ENCODE peak calls at places on chromosome 4, in six cellular contexts. L is heart left ventricle, D is brain microvascular endothelial cell, G is lower leg skin, H is transverse colon, U is GM13976. Q is an unnamed sample.

GRCh38 chr4:5639556-5639955 is 68.8 kb downstream of the EVC2 start:
- DNase-seq in L (no peak), D (no peak), G (peak), H (no peak), U (no peak), Q (no peak)

GRCh38 chr4:141540643-141541042 is 95.7 kb upstream of the IL15 start:
- DNase-seq in L (no peak), D (peak), G (no peak), H (no peak), U (no peak), Q (no peak)

GRCh38 chr4:85774000-85774399 is 299.1 kb downstream of the ARHGAP24 start:
- DNase-seq in L (no peak), D (no peak), G (no peak), H (no peak), U (no peak), Q (no peak)

GRCh38 chr4:87044511-87045369 is 109.9 kb downstream of the AFF1 start:
- DNase-seq in L (peak), D (no peak), G (no peak), H (no peak), U (no peak), Q (no peak)

GRCh38 chr4:82797591-82798081 is 960 bp downstream of the SCD5 start:
- DNase-seq in L (peak), D (no peak), G (no peak), H (peak), U (peak), Q (no peak)

GRCh38 chr4:141102367-141102766 is 30.9 kb downstream of the RNF150 start:
- DNase-seq in L (no peak), D (peak), G (no peak), H (no peak), U (no peak), Q (no peak)

GRCh38 chr4:119490335-119490734 is 138.3 kb downstream of the PDE5A start:
- DNase-seq in L (no peak), D (peak), G (no peak), H (peak), U (no peak), Q (no peak)

GRCh38 chr4:26860922-26861433 is 337 bp downstream of the STIM2 start:
- DNase-seq in L (peak), D (peak), G (peak), H (peak), U (peak), Q (peak)

GRCh38 chr4:1318488-1319213 is 28.4 kb upstream of the UVSSA start:
- DNase-seq in L (no peak), D (no peak), G (no peak), H (no peak), U (no peak), Q (no peak)

GRCh38 chr4:73668806-73669205 is 48.6 kb upstream of the RASSF6 start:
- DNase-seq in L (no peak), D (no peak), G (no peak), H (no peak), U (no peak), Q (no peak)

GRCh38 chr4:147034372-147034771 is 88.7 kb upstream of the TTC29 start:
- DNase-seq in L (no peak), D (peak), G (no peak), H (no peak), U (no peak), Q (no peak)

GRCh38 chr4:154314248-154314647 is 177.4 kb downstream of the DCHS2 start:
- DNase-seq in L (no peak), D (no peak), G (no peak), H (no peak), U (no peak), Q (no peak)

GRCh38 chr4:3304831-3305609 is 12.2 kb downstream of the RGS12 start:
- DNase-seq in L (peak), D (no peak), G (peak), H (no peak), U (no peak), Q (no peak)

GRCh38 chr4:102868153-102868781 is 525 bp upstream of the CISD2 start:
- DNase-seq in L (no peak), D (no peak), G (peak), H (peak), U (no peak), Q (no peak)

GRCh38 chr4:79917246-79917645 is 155.8 kb downstream of the ANTXR2 start:
- DNase-seq in L (peak), D (peak), G (no peak), H (peak), U (no peak), Q (peak)

GRCh38 chr4:78753091-78753490 is 23.1 kb upstream of the BMP2K start:
- DNase-seq in L (no peak), D (no peak), G (no peak), H (no peak), U (no peak), Q (no peak)

GRCh38 chr4:84401669-84402068 is 97.4 kb downstream of the NKX6-1 start:
- DNase-seq in L (no peak), D (no peak), G (no peak), H (no peak), U (no peak), Q (no peak)

DNA sequence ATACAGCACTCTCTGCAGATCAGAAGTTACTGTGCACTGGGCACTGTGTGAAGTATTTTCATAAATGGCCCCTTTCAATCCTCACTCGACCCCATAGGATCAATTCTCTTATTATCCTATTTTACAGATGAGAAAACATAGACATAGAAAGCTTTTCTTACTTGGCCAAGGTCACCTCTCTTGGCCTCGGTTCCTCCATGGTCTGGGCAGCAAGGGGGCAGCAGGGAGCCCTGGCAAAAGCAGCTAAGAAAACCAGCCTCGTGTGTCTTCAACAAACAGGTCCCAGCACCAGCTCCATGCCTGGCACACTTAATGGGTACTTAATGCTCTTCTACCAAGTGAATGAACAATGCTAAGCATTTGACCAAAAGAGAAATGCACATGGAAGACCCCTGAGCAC is 34.4 kb downstream of the BST1 start:
- DNase-seq in L (no peak), D (no peak), G (no peak), H (peak), U (no peak), Q (no peak)
- TF ChIP-seq CTCF in L (no peak), D (peak), G (no peak), H (no peak), U (peak), Q (no peak)

GRCh38 chr4:185660340-185660739 is 125.0 kb upstream of the PDLIM3 start:
- DNase-seq in L (no peak), D (no peak), G (no peak), H (no peak), U (no peak), Q (no peak)

GRCh38 chr4:185654965-185655554 is 119.8 kb upstream of the PDLIM3 start:
- DNase-seq in L (no peak), D (no peak), G (no peak), H (no peak), U (no peak), Q (no peak)

GRCh38 chr4:185657699-185658098 is 122.4 kb upstream of the PDLIM3 start:
- DNase-seq in L (no peak), D (peak), G (no peak), H (no peak), U (no peak), Q (no peak)

GRCh38 chr4:185654311-185654710 is 119.0 kb upstream of the PDLIM3 start:
- DNase-seq in L (no peak), D (no peak), G (no peak), H (no peak), U (no peak), Q (no peak)

GRCh38 chr4:185657191-185657590 is 121.9 kb upstream of the PDLIM3 start:
- DNase-seq in L (no peak), D (no peak), G (no peak), H (no peak), U (no peak), Q (no peak)
- TF ChIP-seq CTCF in L (no peak), D (no peak), G (no peak), H (no peak), U (no peak), Q (no peak)

DNA sequence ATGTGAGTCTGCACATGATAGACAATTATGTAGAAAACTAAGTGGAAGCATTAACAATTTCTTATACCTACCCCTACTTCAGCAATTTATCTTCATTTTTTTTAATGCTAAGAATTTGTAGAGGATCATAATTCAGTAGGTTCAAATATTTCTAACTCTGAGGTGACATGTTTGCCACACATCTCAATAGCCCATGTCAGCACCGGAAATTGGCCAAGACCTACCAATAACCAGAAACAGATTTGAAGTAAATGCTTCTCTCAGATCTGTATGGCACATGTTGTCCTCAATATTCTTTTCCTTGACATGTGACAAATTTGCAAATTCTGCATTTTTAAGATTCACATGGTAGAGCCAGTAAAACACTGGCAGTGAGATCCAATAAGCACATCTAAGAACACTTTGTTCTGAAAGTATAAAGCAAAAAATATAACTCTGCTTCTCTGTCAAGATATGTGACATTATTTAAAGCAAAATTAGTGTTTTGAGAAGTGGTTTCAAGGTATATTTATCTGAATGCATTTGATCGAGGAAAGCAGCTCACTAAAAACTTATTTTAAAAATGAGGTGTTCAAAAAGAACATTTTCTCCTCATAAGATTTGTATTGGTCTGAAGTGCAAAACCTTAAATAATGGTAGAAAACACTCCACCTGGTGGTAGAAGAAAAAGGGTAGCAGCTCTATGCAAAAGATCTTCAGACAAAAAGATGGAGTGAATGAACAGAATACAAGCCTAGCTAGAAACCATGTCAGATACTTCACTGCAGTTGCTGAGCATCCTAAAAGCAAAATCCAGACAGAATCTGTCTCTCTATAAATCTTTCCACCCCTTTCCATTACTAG is 513.9 kb upstream of the FAM241A start:
- DNase-seq in L (no peak), D (no peak), G (no peak), H (no peak), U (no peak), Q (no peak)
- TF ChIP-seq CTCF in L (peak), D (peak), G (no peak), H (peak), U (peak), Q (no peak)

GRCh38 chr4:122652379-122652778 is 31.5 kb upstream of the IL21 start:
- DNase-seq in L (no peak), D (peak), G (no peak), H (peak), U (peak), Q (no peak)
- TF ChIP-seq CTCF in L (peak), D (peak), G (no peak), H (peak), U (peak), Q (no peak)

GRCh38 chr4:185651137-185651677 is 115.9 kb upstream of the PDLIM3 start:
- DNase-seq in L (no peak), D (no peak), G (no peak), H (no peak), U (no peak), Q (no peak)

GRCh38 chr4:185662030-185662778 is 126.9 kb upstream of the PDLIM3 start:
- DNase-seq in L (no peak), D (no peak), G (no peak), H (no peak), U (no peak), Q (no peak)

GRCh38 chr4:185651851-185652250 is 116.5 kb upstream of the PDLIM3 start:
- DNase-seq in L (no peak), D (no peak), G (no peak), H (no peak), U (no peak), Q (no peak)

DNA sequence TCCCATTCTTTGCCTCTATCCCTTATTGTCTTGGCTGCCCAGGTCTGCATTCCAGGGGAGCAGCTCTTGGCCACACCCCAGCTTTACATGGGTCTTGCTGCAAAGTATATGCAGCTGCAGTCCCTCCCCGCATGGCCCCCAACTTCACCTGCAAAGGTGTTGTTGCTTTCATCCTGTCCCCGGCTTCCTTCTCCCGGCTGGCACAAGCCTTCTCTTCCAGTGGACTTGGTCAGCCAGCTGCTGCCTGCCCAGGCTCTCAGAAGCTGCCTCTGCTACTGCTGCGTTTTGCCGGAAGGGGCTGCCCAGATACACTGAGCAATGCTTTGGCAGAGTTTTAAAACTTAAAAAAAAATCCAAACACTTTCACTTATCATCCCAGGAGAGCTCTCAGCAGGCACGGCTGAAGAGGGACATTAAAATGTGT is 121.2 kb upstream of the PDLIM3 start:
- DNase-seq in L (peak), D (peak), G (no peak), H (peak), U (no peak), Q (no peak)
- TF ChIP-seq CTCF in L (peak), D (peak), G (no peak), H (no peak), U (no peak), Q (no peak)

GRCh38 chr4:43776371-43776770 is 672.2 kb downstream of the KCTD8 start:
- DNase-seq in L (no peak), D (no peak), G (no peak), H (no peak), U (no peak), Q (no peak)
- TF ChIP-seq CTCF in L (peak), D (peak), G (no peak), H (no peak), U (no peak), Q (no peak)

GRCh38 chr4:115090483-115091075 is 22.8 kb downstream of the NDST4 start:
- DNase-seq in L (no peak), D (no peak), G (no peak), H (no peak), U (peak), Q (no peak)
- TF ChIP-seq CTCF in L (peak), D (peak), G (no peak), H (peak), U (no peak), Q (no peak)

GRCh38 chr4:242121-242848 is 63.0 kb downstream of the ZNF732 start:
- DNase-seq in L (peak), D (peak), G (peak), H (peak), U (peak), Q (peak)

GRCh38 chr4:243407-243806 is 61.9 kb downstream of the ZNF732 start:
- DNase-seq in L (no peak), D (no peak), G (no peak), H (no peak), U (no peak), Q (no peak)

GRCh38 chr4:244471-244870 is 60.8 kb downstream of the ZNF732 start:
- DNase-seq in L (peak), D (peak), G (no peak), H (peak), U (peak), Q (peak)
- TF ChIP-seq CTCF in L (peak), D (peak), G (no peak), H (peak), U (peak), Q (no peak)